ENCODE peak calls at places on chromosomes 12 and 14, in four cellular contexts. One of them, this sample, is unnamed.
A peak's percentile ranks its signal among the peaks of the same experiment; 100 is the strongest.

GRCh38 chr12:54981796-54982195 is 2.8 kb downstream of the TESPA1 start:
- DNase-seq in hepatocyte: no peak
- DNase-seq in HCT116: no peak
- DNase-seq in K562: no peak
- DNase-seq in this sample: no peak

GRCh38 chr12:54431911-54432814 is 13.1 kb upstream of the ITGA5 start:
- DNase-seq in hepatocyte: peak; percentile 71
- DNase-seq in HCT116: no peak
- DNase-seq in K562: peak; percentile 84
- DNase-seq in this sample: no peak

GRCh38 chr12:94074970-94075695 is 73.2 kb upstream of the PLXNC1 start:
- DNase-seq in hepatocyte: peak; percentile 85
- DNase-seq in HCT116: peak; percentile 34
- DNase-seq in K562: peak; percentile 23
- DNase-seq in this sample: peak; percentile 48

GRCh38 chr14:80493620-80494019 is 282.3 kb upstream of the DIO2 start:
- DNase-seq in hepatocyte: no peak
- DNase-seq in HCT116: no peak
- DNase-seq in K562: no peak
- DNase-seq in this sample: no peak

GRCh38 chr12:94174576-94174975 is 26.2 kb downstream of the PLXNC1 start:
- DNase-seq in hepatocyte: no peak
- DNase-seq in HCT116: no peak
- DNase-seq in K562: no peak
- DNase-seq in this sample: no peak

GRCh38 chr14:21476526-21476924 is 234 bp downstream of the RAB2B start:
- DNase-seq in hepatocyte: peak; percentile 93
- DNase-seq in HCT116: no peak
- DNase-seq in K562: peak; percentile 79
- DNase-seq in this sample: peak; percentile 83

GRCh38 chr14:75781096-75781495 is 120.0 kb downstream of the TTLL5 start:
- DNase-seq in hepatocyte: no peak
- DNase-seq in HCT116: no peak
- DNase-seq in K562: no peak
- DNase-seq in this sample: no peak

GRCh38 chr12:76037130-76038105 is 5.8 kb upstream of the PHLDA1 start:
- DNase-seq in hepatocyte: peak; percentile 84
- DNase-seq in HCT116: no peak
- DNase-seq in K562: peak; percentile 58
- DNase-seq in this sample: peak; percentile 59

GRCh38 chr12:129681151-129681550 is 222.7 kb downstream of the TMEM132D start:
- DNase-seq in hepatocyte: no peak
- DNase-seq in HCT116: no peak
- DNase-seq in K562: no peak
- DNase-seq in this sample: no peak

GRCh38 chr12:29053567-29053966 is 95.5 kb upstream of the FAR2 start:
- DNase-seq in hepatocyte: no peak
- DNase-seq in HCT116: no peak
- DNase-seq in K562: no peak
- DNase-seq in this sample: no peak

GRCh38 chr14:36207500-36207899 is 31.0 kb upstream of the PTCSC3 start:
- DNase-seq in hepatocyte: no peak
- DNase-seq in HCT116: no peak
- DNase-seq in K562: no peak
- DNase-seq in this sample: peak; percentile 14

GRCh38 chr12:81034926-81035325 is 43.0 kb upstream of the ACSS3 start:
- DNase-seq in hepatocyte: no peak
- DNase-seq in HCT116: no peak
- DNase-seq in K562: no peak
- DNase-seq in this sample: no peak

GRCh38 chr14:70188608-70189540 is at the start of gene SLC8A3:
- DNase-seq in hepatocyte: peak; percentile 55
- DNase-seq in HCT116: no peak
- DNase-seq in K562: no peak
- DNase-seq in this sample: peak; percentile 85

GRCh38 chr12:3437986-3438385 is 53.0 kb upstream of the PRMT8 start:
- DNase-seq in hepatocyte: no peak
- DNase-seq in HCT116: no peak
- DNase-seq in K562: no peak
- DNase-seq in this sample: no peak

GRCh38 chr14:29926701-29927595 is 699 bp downstream of the PRKD1 start:
- DNase-seq in hepatocyte: peak; percentile 79
- DNase-seq in HCT116: no peak
- DNase-seq in K562: peak; percentile 13
- DNase-seq in this sample: peak; percentile 73

GRCh38 chr12:47135578-47135977 is 55.8 kb upstream of the AMIGO2 start:
- DNase-seq in hepatocyte: no peak
- DNase-seq in HCT116: no peak
- DNase-seq in K562: no peak
- DNase-seq in this sample: no peak

GRCh38 chr12:47139010-47139681 is 59.4 kb upstream of the AMIGO2 start:
- DNase-seq in hepatocyte: no peak
- DNase-seq in HCT116: no peak
- DNase-seq in K562: no peak
- DNase-seq in this sample: no peak

DNA sequence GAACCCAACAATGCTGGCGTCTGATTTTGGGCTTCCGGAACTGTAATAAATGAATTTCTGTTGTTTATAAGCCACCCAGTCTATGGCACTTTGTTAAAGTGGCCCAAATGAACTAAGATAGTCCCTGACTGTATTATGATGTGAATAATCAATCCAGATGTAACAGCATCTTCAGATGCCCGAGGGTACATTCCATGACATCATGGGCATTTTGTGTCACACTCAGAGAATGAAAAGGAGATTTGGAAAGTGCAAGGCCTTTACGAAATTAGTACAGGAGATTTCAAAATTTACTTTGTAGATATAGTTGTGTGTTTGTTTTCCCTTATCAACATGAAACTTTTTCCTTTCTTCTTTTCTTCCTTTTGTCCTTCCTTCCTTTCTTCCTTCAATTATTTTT is 54.2 kb upstream of the AMIGO2 start:
- DNase-seq in hepatocyte: no peak
- DNase-seq in HCT116: no peak
- DNase-seq in K562: no peak
- DNase-seq in this sample: no peak
- H3K4me2 ChIP-seq in hepatocyte: no peak overlapping the region
- H3K4me2 ChIP-seq in HCT116: no peak overlapping the region
- H3K4me2 ChIP-seq in K562: no peak overlapping the region
- H3K4me2 ChIP-seq in this sample: no peak overlapping the region

DNA sequence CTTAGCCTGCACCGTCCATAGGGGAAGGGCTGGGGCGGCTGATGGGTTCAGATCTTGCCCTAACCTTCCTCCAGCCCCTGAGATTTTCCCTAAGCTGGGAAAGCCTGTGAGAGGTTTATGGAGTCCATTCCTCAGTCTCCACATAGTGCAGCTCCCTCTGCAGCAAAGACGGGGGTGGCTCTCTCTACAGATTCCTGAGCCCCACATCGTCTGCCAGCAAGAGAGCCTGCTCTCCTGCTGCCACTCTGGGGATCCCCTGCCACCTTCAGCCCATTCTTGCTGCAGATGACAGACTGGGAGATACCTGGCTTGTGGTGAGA is 3.1 kb downstream of the SMIM41 start:
- DNase-seq in hepatocyte: no peak
- DNase-seq in HCT116: no peak
- DNase-seq in K562: no peak
- DNase-seq in this sample: no peak
- H3K4me1 ChIP-seq in hepatocyte: peaks cover 12% of the 10 kb centered on the region
- H3K4me1 ChIP-seq in HCT116: peaks cover 5% of the 10 kb centered on the region
- H3K4me1 ChIP-seq in K562: no peaks in the 10 kb centered on the region
- H3K4me1 ChIP-seq in this sample: peaks cover 28% of the 10 kb centered on the region

DNA sequence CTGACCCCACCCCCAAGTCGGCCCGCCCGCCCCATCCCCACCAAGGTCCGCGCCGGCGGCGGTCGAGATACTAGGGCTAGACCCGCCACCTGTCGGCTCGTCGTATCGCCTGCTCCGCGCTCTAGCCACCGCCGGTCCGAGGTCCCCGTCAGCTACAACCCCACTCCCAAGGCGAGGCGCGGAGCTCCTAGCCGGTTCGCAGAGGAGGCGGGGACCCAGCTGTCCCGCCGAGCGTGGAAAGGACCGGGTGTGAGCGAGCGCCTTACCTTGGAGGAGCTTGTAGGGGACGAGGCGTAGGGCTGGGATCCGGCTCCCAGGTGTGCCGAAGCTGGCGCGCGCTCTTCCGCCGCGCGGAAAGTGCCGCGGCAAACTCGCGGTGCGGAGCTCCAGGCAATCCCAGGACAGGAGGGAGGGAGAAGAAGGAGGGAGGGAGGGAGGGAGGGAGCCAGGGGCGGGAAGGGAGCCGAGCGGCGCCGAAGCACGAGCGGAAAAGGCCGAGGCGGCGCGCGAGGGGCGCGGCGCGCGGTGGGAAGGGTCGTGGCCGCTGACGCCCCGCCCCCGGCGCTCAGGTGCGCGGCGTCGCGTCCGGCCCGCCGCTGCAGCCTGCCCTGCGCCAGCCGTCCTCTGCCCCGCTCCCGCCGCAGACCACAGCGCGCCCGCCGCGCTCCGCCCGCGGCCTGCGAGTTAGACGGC is at the start of gene PAWR:
- DNase-seq in hepatocyte: peak; percentile 93
- DNase-seq in HCT116: peak; percentile 70
- DNase-seq in K562: no peak
- DNase-seq in this sample: peak; percentile 67
- H3K4me2 ChIP-seq in hepatocyte: peak within 1 kb of the TSS; percentile 87
- H3K4me2 ChIP-seq in HCT116: peak within 1 kb of the TSS; percentile 95
- H3K4me2 ChIP-seq in K562: no peak within 1 kb of the TSS
- H3K4me2 ChIP-seq in this sample: peak within 1 kb of the TSS; percentile 79

DNA sequence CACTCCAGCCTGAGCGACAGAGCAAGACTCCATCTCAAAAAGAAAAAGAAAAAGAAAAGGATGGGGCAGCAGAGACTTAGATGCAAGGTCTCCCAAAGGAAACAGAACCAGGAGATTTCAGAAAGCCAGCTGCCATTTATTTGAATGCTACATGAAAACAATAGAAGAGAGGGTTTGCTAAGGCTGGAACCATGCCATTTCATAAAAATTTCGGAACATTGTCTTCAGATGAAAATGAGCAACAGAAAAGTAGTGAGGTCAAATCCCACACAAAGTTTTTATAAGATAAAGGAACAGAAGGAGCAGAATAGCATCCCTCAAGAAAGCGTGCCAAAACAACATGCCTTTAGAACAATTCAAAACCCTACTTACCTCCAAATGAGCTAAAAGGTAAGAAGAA is 175.3 kb downstream of the ETV6 start:
- DNase-seq in hepatocyte: no peak
- DNase-seq in HCT116: no peak
- DNase-seq in K562: no peak
- DNase-seq in this sample: no peak
- H3K4me1 ChIP-seq in hepatocyte: peaks cover 16% of the 10 kb centered on the region
- H3K4me1 ChIP-seq in HCT116: no peaks in the 10 kb centered on the region
- H3K4me1 ChIP-seq in K562: peaks cover 6% of the 10 kb centered on the region
- H3K4me1 ChIP-seq in this sample: peaks cover 33% of the 10 kb centered on the region

GRCh38 chr14:101457936-101458535 is 103.3 kb upstream of the DIO3 start:
- DNase-seq in hepatocyte: no peak
- DNase-seq in HCT116: no peak
- DNase-seq in K562: no peak
- DNase-seq in this sample: no peak
- H3K4me2 ChIP-seq in hepatocyte: peak overlapping the region; percentile 91
- H3K4me2 ChIP-seq in HCT116: no peak overlapping the region
- H3K4me2 ChIP-seq in K562: no peak overlapping the region
- H3K4me2 ChIP-seq in this sample: no peak overlapping the region